ENCODE peak calls at places on chromosomes 1 and 21, in ten cellular contexts. W, D, U, Y, F, V, Q, T, X and C are unnamed samples.

GRCh38 chr1:13808729-13809131 is 108.7 kb downstream of the PRDM2 start:
- DNase-seq in W (peak), D (peak), U (peak), Y (no peak), F (peak), V (peak), Q (peak), T (no peak), X (no peak), C (peak)

GRCh38 chr1:119222271-119222670 is 81.8 kb upstream of the WARS2 start:
- DNase-seq in W (no peak), D (no peak), U (no peak), Y (no peak), F (no peak), V (no peak), Q (no peak), T (no peak), X (no peak), C (no peak)

GRCh38 chr1:30109853-30110252 is 613.5 kb downstream of the MATN1 start:
- DNase-seq in W (peak), D (peak), U (no peak), Y (no peak), F (no peak), V (peak), Q (peak), T (peak), X (no peak), C (no peak)

GRCh38 chr1:98110674-98111073 is 189.8 kb upstream of the DPYD start:
- DNase-seq in W (no peak), D (peak), U (no peak), Y (no peak), F (no peak), V (peak), Q (no peak), T (no peak), X (no peak), C (no peak)

GRCh38 chr1:32960819-32961355 is 3.7 kb downstream of the RNF19B start:
- DNase-seq in W (no peak), D (no peak), U (no peak), Y (peak), F (no peak), V (no peak), Q (no peak), T (no peak), X (no peak), C (no peak)

GRCh38 chr1:206776239-206776638 is 3.9 kb upstream of the IL10 start:
- DNase-seq in W (peak), D (no peak), U (no peak), Y (no peak), F (no peak), V (peak), Q (no peak), T (no peak), X (no peak), C (peak)

GRCh38 chr1:17654519-17654918 is 100.6 kb upstream of the ACTL8 start:
- DNase-seq in W (no peak), D (no peak), U (no peak), Y (no peak), F (no peak), V (no peak), Q (no peak), T (no peak), X (no peak), C (no peak)

GRCh38 chr1:32972814-32973428 is 8.3 kb upstream of the RNF19B start:
- DNase-seq in W (peak), D (no peak), U (peak), Y (no peak), F (no peak), V (no peak), Q (peak), T (no peak), X (no peak), C (peak)

GRCh38 chr1:45954401-45954847 is 151.0 kb downstream of the MAST2 start:
- DNase-seq in W (peak), D (peak), U (no peak), Y (no peak), F (no peak), V (peak), Q (no peak), T (peak), X (no peak), C (peak)

GRCh38 chr21:31098576-31099005 is 60.3 kb upstream of the KRTAP19-8 start:
- DNase-seq in W (peak), D (peak), U (peak), Y (peak), F (peak), V (peak), Q (peak), T (no peak), X (peak), C (peak)

GRCh38 chr1:94792473-94792875 is 27.7 kb upstream of the SLC44A3 start:
- DNase-seq in W (peak), D (no peak), U (no peak), Y (peak), F (no peak), V (peak), Q (no peak), T (no peak), X (peak), C (peak)

GRCh38 chr21:22889445-22889844 is 1891.2 kb downstream of the NCAM2 start:
- DNase-seq in W (no peak), D (no peak), U (no peak), Y (no peak), F (no peak), V (no peak), Q (no peak), T (no peak), X (no peak), C (peak)

GRCh38 chr1:64110924-64111777 is 92.3 kb upstream of the UBE2U start:
- DNase-seq in W (no peak), D (no peak), U (no peak), Y (no peak), F (no peak), V (no peak), Q (peak), T (no peak), X (no peak), C (no peak)

GRCh38 chr1:157833155-157833554 is 8.5 kb downstream of the CD5L start:
- DNase-seq in W (no peak), D (no peak), U (no peak), Y (peak), F (no peak), V (no peak), Q (no peak), T (no peak), X (no peak), C (no peak)

GRCh38 chr1:7667625-7668218 is 103.4 kb upstream of the VAMP3 start:
- DNase-seq in W (peak), D (peak), U (peak), Y (peak), F (peak), V (peak), Q (peak), T (no peak), X (peak), C (peak)

GRCh38 chr1:63319069-63320023 is 3.0 kb upstream of the FOXD3 start:
- DNase-seq in W (no peak), D (no peak), U (no peak), Y (no peak), F (no peak), V (no peak), Q (no peak), T (no peak), X (no peak), C (no peak)

GRCh38 chr21:15140321-15141019 is 75.7 kb upstream of the NRIP1 start:
- DNase-seq in W (peak), D (no peak), U (no peak), Y (no peak), F (no peak), V (no peak), Q (no peak), T (no peak), X (no peak), C (no peak)

GRCh38 chr1:157993179-157994080 is at the start of gene KIRREL1:
- DNase-seq in W (peak), D (peak), U (peak), Y (no peak), F (peak), V (peak), Q (no peak), T (no peak), X (no peak), C (peak)

GRCh38 chr1:152761609-152762213 is 3.9 kb downstream of the KPRP start:
- DNase-seq in W (no peak), D (no peak), U (no peak), Y (no peak), F (no peak), V (no peak), Q (no peak), T (no peak), X (no peak), C (peak)

GRCh38 chr1:113242481-113242880 is 147.8 kb upstream of the MAGI3 start:
- DNase-seq in W (no peak), D (no peak), U (no peak), Y (no peak), F (no peak), V (no peak), Q (no peak), T (no peak), X (no peak), C (no peak)

GRCh38 chr1:32464716-32465540 is at the start of gene ZBTB8B:
- DNase-seq in W (peak), D (peak), U (peak), Y (no peak), F (peak), V (peak), Q (peak), T (no peak), X (no peak), C (peak)

GRCh38 chr1:153774780-153775431 is at the start of gene SLC27A3:
- DNase-seq in W (peak), D (peak), U (peak), Y (no peak), F (peak), V (peak), Q (peak), T (no peak), X (no peak), C (peak)

GRCh38 chr1:6252374-6252710 is 8.4 kb downstream of the HES3 start:
- DNase-seq in W (no peak), D (no peak), U (no peak), Y (no peak), F (no peak), V (no peak), Q (no peak), T (no peak), X (no peak), C (no peak)

GRCh38 chr1:52463891-52464290 is 59.5 kb downstream of the PRPF38A start:
- DNase-seq in W (no peak), D (no peak), U (no peak), Y (no peak), F (no peak), V (no peak), Q (no peak), T (no peak), X (no peak), C (no peak)

GRCh38 chr1:167223144-167224103 is 2.7 kb downstream of the POU2F1 start:
- DNase-seq in W (no peak), D (peak), U (no peak), Y (no peak), F (no peak), V (peak), Q (no peak), T (no peak), X (no peak), C (no peak)
- H3K4me3 ChIP-seq in W (peak), D (no peak), U (no peak), Y (no peak), F (no peak), V (no peak), Q (no peak), T (no peak), X (no peak), C (no peak)

DNA sequence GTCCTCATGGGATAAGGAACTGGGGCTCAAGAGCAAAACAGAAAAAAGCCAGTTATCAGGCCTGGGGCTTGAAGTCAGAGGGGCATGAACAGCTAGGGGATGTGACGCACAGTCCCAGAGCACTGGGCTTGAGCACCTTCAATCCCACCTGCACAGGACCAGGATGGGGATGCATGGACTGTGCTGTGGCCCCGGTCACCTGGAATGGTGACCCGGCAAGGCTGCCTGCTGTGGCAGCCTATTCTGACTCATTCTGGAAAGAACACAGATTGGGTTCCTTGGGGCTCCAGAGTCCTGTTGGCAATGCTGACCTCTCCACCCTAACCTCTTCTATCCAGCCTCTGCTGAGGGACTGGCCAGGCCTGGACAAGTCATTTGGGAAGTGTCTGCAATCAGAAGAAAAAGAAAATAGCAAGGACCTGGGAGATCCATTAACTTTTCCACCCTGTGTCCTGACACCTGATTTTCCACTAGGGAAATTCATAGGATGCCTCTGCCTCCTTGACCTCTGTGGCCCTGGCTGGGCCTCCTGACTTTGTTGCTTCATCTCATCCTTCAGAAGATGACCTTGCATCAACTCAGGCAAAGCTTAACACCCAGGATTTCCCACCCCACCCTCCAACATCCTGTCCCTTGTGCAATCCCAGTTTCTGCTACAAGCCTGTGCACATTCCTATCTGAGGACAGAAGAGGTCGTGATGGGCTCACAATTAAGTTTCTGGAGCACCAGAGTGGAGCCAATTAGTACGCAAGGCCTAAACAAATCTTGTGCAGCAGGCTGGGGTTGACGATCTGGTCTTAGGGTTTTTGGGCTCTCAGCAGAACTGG is 17.9 kb upstream of the FMOD start:
- DNase-seq in W (peak), D (peak), U (peak), Y (no peak), F (peak), V (peak), Q (no peak), T (peak), X (peak), C (peak)
- TF ChIP-seq CTCF in W (peak), D (peak), U (peak), Y (peak), F (peak), V (peak), Q (no peak), T (peak), X (no peak), C (peak)

DNA sequence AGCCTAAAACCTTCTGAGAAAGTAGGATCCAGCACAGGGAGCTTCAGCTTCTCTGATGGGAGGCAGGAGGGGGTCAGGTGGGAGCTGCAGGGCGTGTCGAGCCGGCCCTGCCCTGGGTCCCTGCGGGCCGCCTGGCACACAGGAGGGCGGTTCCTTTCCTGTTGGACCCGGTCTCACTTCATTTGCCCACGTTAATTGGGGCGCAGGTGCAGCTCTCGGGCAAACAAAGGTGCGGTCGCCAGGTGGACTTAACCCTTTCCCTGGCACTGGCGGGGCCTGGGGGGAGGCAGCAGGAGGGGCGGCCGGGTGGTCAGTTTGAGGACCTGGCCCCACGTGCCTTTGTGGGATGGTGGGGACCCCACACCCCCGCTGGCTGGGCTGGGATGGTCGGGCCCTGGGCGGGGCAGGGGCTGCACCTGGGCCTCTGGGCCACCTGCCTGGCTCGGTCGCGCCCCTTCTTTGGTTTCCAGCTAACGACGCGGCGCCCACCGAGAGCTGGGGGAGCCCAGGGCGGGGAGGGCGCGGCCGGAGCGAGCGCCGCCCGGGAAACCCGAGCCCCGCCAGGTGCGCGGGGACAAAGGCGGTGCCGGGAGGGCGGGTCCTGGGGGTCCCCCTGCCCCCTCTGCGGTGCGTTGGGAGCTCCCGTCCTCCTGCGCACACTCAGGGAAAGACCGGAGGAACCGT is 20.8 kb upstream of the C1orf159 start:
- DNase-seq in W (no peak), D (no peak), U (no peak), Y (peak), F (no peak), V (no peak), Q (no peak), T (no peak), X (no peak), C (no peak)
- H3K4me3 ChIP-seq in W (no peak), D (no peak), U (no peak), Y (no peak), F (peak), V (no peak), Q (no peak), T (no peak), X (no peak), C (no peak)

GRCh38 chr1:27934818-27935549 is at the start of gene SMPDL3B:
- DNase-seq in W (no peak), D (no peak), U (no peak), Y (peak), F (no peak), V (no peak), Q (no peak), T (no peak), X (no peak), C (peak)
- TF ChIP-seq CTCF in W (no peak), D (no peak), U (no peak), Y (no peak), F (no peak), V (peak), Q (no peak), T (no peak), X (no peak), C (peak)

GRCh38 chr1:168613689-168614655 is 37.6 kb downstream of the XCL1 start:
- DNase-seq in W (no peak), D (peak), U (peak), Y (no peak), F (no peak), V (peak), Q (peak), T (no peak), X (no peak), C (no peak)
- H3K4me3 ChIP-seq in W (no peak), D (no peak), U (no peak), Y (no peak), F (no peak), V (no peak), Q (peak), T (no peak), X (no peak), C (no peak)

DNA sequence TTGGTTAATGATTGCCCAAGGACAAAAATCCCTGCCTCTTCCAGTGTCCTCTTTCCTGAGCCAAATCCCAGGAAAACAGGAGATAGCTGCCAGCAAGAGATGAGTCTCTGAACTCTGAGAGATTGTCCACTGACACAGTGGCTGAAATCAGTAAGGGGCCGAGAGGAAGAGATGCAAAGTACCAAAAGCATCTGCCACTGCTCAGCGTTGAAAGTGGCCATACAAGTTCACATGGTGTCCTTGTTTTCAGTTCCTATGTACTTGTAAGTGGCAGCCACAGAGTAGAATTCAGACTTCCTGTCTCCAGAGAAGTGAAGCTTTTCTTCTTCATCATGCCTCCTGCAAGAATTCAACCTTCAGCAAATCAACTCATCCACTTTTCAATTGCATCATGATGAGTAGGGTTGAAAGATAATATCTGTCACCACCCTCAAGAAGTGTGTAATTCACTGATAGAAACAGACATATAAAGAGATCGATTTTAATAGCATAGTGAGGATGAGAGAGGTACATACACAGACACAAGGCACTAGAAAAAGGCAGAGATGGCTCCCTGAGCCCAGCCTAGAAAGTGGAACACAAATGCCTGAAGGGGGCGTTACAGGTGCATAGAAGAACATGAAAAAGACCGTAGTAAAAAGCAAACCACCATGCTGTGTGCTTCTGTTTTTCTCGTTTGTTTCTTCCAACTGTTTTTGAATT is 185.8 kb downstream of the MRPL39 start:
- DNase-seq in W (peak), D (peak), U (no peak), Y (peak), F (no peak), V (peak), Q (peak), T (no peak), X (peak), C (peak)
- TF ChIP-seq CTCF in W (peak), D (peak), U (peak), Y (peak), F (peak), V (peak), Q (peak), T (peak), X (peak), C (peak)